ENCODE peak calls at places on chromosomes 12 and 14, in six cellular contexts. U is right atrium auricular region; X is OCI-LY7; Z is stomach; K is CD8-positive, alpha-beta memory T cell; B is IMR-90. P is an unnamed sample. For H3K4me1, the result is how much of the 10 kb centered on the place peaks cover.

GRCh38 chr12:132289356-132290202 is 39.8 kb downstream of the GALNT9 start:
- DNase-seq in U (no peak), X (no peak), Z (no peak), K (no peak), B (no peak), P (no peak)

GRCh38 chr12:1332327-1332726 is 262.1 kb downstream of the FBXL14 start:
- DNase-seq in U (no peak), X (no peak), Z (peak), K (no peak), B (peak), P (no peak)

GRCh38 chr14:67583711-67584644 is 16.1 kb downstream of the PIGH start:
- DNase-seq in U (no peak), X (peak), Z (peak), K (peak), B (peak), P (no peak)

GRCh38 chr12:3195859-3196483 is 118.8 kb downstream of the TSPAN9 start:
- DNase-seq in U (no peak), X (no peak), Z (no peak), K (no peak), B (no peak), P (no peak)

GRCh38 chr14:61034416-61035100 is 53.5 kb downstream of the SLC38A6 start:
- DNase-seq in U (no peak), X (peak), Z (no peak), K (no peak), B (no peak), P (no peak)

GRCh38 chr12:128542844-128543243 is 275.9 kb downstream of the TMEM132C start:
- DNase-seq in U (no peak), X (no peak), Z (no peak), K (no peak), B (no peak), P (no peak)

GRCh38 chr14:53126705-53127104 is 26.4 kb downstream of the DDHD1 start:
- DNase-seq in U (no peak), X (no peak), Z (no peak), K (no peak), B (no peak), P (no peak)

GRCh38 chr14:99131632-99132271 is 140.2 kb downstream of the BCL11B start:
- DNase-seq in U (peak), X (no peak), Z (peak), K (no peak), B (no peak), P (no peak)

GRCh38 chr14:76080471-76080870 is 71.3 kb upstream of the GPATCH2L start:
- DNase-seq in U (no peak), X (no peak), Z (no peak), K (no peak), B (no peak), P (no peak)

GRCh38 chr14:100438271-100438670 is 115.1 kb downstream of the SLC25A47 start:
- DNase-seq in U (no peak), X (no peak), Z (no peak), K (no peak), B (no peak), P (no peak)

GRCh38 chr14:99562848-99563748 is 40.9 kb downstream of the CCDC85C start:
- DNase-seq in U (peak), X (no peak), Z (peak), K (no peak), B (peak), P (peak)

GRCh38 chr12:75933136-75933535 is 98.4 kb downstream of the PHLDA1 start:
- DNase-seq in U (no peak), X (no peak), Z (no peak), K (no peak), B (peak), P (no peak)

GRCh38 chr14:94850332-94851211 is 80.7 kb upstream of the GSC start:
- DNase-seq in U (no peak), X (no peak), Z (peak), K (no peak), B (no peak), P (no peak)

GRCh38 chr12:18849080-18849479 is 111.2 kb downstream of the CAPZA3 start:
- DNase-seq in U (no peak), X (no peak), Z (no peak), K (no peak), B (peak), P (no peak)

GRCh38 chr14:74425525-74426201 is 347 bp downstream of the SYNDIG1L start:
- DNase-seq in U (no peak), X (no peak), Z (no peak), K (peak), B (no peak), P (peak)

GRCh38 chr12:91885851-91886250 is 259.8 kb downstream of the BTG1 start:
- DNase-seq in U (no peak), X (no peak), Z (no peak), K (no peak), B (no peak), P (no peak)

GRCh38 chr14:55354500-55354899 is 57.1 kb downstream of the ATG14 start:
- DNase-seq in U (no peak), X (peak), Z (peak), K (peak), B (peak), P (no peak)

GRCh38 chr12:2739832-2740641 is 54.7 kb upstream of the FKBP4 start:
- DNase-seq in U (no peak), X (peak), Z (peak), K (no peak), B (peak), P (no peak)

GRCh38 chr12:119938049-119938667 is 50.9 kb upstream of the BICDL1 start:
- DNase-seq in U (peak), X (peak), Z (peak), K (peak), B (peak), P (peak)

GRCh38 chr14:64974563-64974962 is 2.4 kb upstream of the RAB15 start:
- DNase-seq in U (no peak), X (no peak), Z (no peak), K (no peak), B (no peak), P (no peak)

GRCh38 chr14:82755923-82756322 is 1222.3 kb upstream of the SEL1L start:
- DNase-seq in U (no peak), X (no peak), Z (no peak), K (no peak), B (no peak), P (no peak)

GRCh38 chr12:93011100-93011499 is 82.0 kb upstream of the EEA1 start:
- DNase-seq in U (no peak), X (no peak), Z (no peak), K (no peak), B (no peak), P (no peak)

GRCh38 chr12:65682145-65682544 is 142.1 kb upstream of the HMGA2 start:
- DNase-seq in U (no peak), X (no peak), Z (no peak), K (no peak), B (no peak), P (no peak)

GRCh38 chr12:39375206-39375808 is 67.6 kb downstream of the KIF21A start:
- DNase-seq in U (no peak), X (no peak), Z (no peak), K (no peak), B (no peak), P (no peak)

GRCh38 chr14:80538633-80539375 is 327.5 kb upstream of the DIO2 start:
- DNase-seq in U (no peak), X (no peak), Z (no peak), K (no peak), B (no peak), P (no peak)

GRCh38 chr12:130973109-130973508 is 19.4 kb downstream of the ADGRD1 start:
- DNase-seq in U (peak), X (no peak), Z (no peak), K (no peak), B (no peak), P (no peak)
- H3K27ac ChIP-seq in U (peak), X (no peak), Z (no peak), K (no peak), B (no peak), P (peak)

DNA sequence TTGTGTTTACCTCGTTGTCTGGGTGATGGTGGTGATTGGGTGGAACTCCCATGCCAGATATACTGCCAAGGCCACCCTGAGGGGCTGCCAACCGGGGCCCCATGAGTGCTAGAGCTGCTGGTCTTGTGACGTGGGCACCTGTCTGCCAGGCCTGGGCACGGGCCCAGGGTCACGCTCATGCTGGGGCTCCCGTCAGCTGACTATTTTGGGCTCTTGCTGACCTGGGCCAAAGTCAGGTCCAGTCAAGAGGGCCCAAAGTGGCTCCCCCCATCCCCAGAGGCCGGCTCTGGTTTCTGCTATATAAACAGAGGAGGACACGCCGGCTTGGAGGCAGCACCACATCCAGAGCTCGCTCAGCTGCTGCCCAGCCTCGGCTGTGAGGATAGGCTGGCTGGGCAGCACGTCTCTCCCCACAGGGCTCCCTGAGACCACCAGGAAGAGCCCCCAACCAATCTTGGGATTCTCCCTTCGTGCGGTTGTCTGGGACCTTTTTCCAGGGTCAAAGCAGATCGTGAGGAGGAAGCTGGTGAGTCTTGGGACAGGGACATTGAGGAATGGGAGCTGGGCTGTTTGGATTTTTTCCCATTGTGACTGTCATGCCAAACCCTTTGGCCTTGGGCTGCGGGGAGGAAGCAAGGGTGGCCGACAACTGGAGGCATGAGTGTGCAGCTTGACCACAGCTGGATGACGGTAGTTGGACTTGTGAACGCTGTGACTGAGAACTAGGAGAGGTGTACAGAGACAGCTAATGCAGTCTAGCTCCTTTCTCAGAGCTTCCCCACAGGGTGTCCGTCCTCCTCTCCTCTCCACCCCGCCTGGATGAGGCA is 7.6 kb upstream of the NR4A1 start:
- DNase-seq in U (no peak), X (no peak), Z (no peak), K (no peak), B (no peak), P (peak)
- H3K4me1 ChIP-seq in U (under half), X (half or more), Z (under half), K (under half), B (under half), P (half or more)

GRCh38 chr14:22560638-22561365 is 28.2 kb downstream of the DAD1 start:
- DNase-seq in U (no peak), X (no peak), Z (peak), K (no peak), B (no peak), P (no peak)
- H3K4me3 ChIP-seq in U (no peak), X (no peak), Z (no peak), K (peak), B (no peak), P (no peak)

GRCh38 chr14:44662250-44662891 is 155.3 kb upstream of the FSCB start:
- DNase-seq in U (no peak), X (no peak), Z (no peak), K (no peak), B (no peak), P (no peak)
- H3K27ac ChIP-seq in U (no peak), X (no peak), Z (no peak), K (no peak), B (no peak), P (no peak)

P was measured in heart left ventricle.